ENCODE peak calls at places on chromosomes 12 and 14, in ten cellular contexts. Z, R, N, T, F, J, U, P, E and S are unnamed samples.

GRCh38 chr12:126157575-126157966 is 1092.3 kb downstream of the AACS start:
- DNase-seq in P (no peak), R (no peak), J (no peak), E (no peak), F (no peak), Z (no peak), N (no peak), T (peak; percentile 68), U (no peak), S (no peak)

GRCh38 chr12:105425263-105426174 is 95.0 kb downstream of the C12orf75 start:
- DNase-seq in F (no peak), R (no peak), E (no peak), P (no peak), U (no peak), J (no peak), N (no peak), Z (no peak), T (no peak), S (no peak)

GRCh38 chr12:89506050-89506449 is 18.5 kb downstream of the GALNT4 start:
- DNase-seq in T (no peak), J (no peak), R (no peak), N (no peak), F (no peak), P (no peak), U (no peak), E (no peak), Z (no peak), S (no peak)

GRCh38 chr14:30940886-30941285 is 66.5 kb downstream of the COCH start:
- DNase-seq in F (no peak), E (no peak), R (no peak), P (no peak), N (no peak), J (no peak), Z (no peak), T (no peak), U (no peak), S (no peak)

GRCh38 chr14:34484726-34485125 is 22.7 kb upstream of the SPTSSA start:
- DNase-seq in P (no peak), N (no peak), Z (no peak), F (no peak), U (no peak), E (no peak), R (no peak), T (no peak), J (no peak), S (no peak)

GRCh38 chr14:23568600-23569310 is 1.2 kb upstream of the AP1G2 start:
- DNase-seq in J (no peak), F (no peak), U (no peak), Z (no peak), T (no peak), E (no peak), R (peak; percentile 61), N (peak; percentile 42), P (no peak), S (no peak)

GRCh38 chr14:70600382-70601157 is at the start of gene MED6:
- DNase-seq in T (peak; percentile 94), J (peak; percentile 91), P (peak; percentile 69), E (peak; percentile 82), Z (peak; percentile 89), F (peak; percentile 95), U (peak; percentile 92), R (peak; percentile 98), N (peak; percentile 97), S (peak; percentile 95)

GRCh38 chr14:90409209-90409730 is 12.4 kb downstream of the CALM1 start:
- DNase-seq in N (no peak), F (peak; percentile 50), E (no peak), J (peak; percentile 23), P (peak; percentile 87), Z (peak; percentile 17), R (no peak), T (peak; percentile 33), U (no peak), S (no peak)

GRCh38 chr12:4107436-4107878 is 166.1 kb upstream of the CCND2 start:
- DNase-seq in T (peak; percentile 23), R (no peak), E (peak; percentile 26), F (no peak), U (peak; percentile 81), N (peak; percentile 83), P (no peak), Z (no peak), J (peak; percentile 7), S (peak; percentile 77)

GRCh38 chr12:20593611-20594010 is 101.5 kb upstream of the SLCO1C1 start:
- DNase-seq in U (no peak), J (no peak), Z (no peak), T (no peak), F (no peak), P (no peak), R (no peak), E (no peak), N (no peak), S (no peak)

GRCh38 chr12:49304161-49304560 is 9.2 kb downstream of the PRPH start:
- DNase-seq in R (peak; percentile 17), N (no peak), T (no peak), F (no peak), P (no peak), E (no peak), Z (no peak), J (no peak), U (no peak), S (no peak)

GRCh38 chr14:76181546-76181945 is 29.8 kb downstream of the GPATCH2L start:
- DNase-seq in U (no peak), F (no peak), Z (no peak), N (no peak), T (no peak), J (no peak), E (no peak), R (no peak), P (no peak), S (no peak)

GRCh38 chr12:107761502-107761904 is 566 bp upstream of the PRDM4 start:
- DNase-seq in Z (no peak), T (no peak), P (no peak), U (no peak), J (no peak), E (no peak), F (peak; percentile 27), N (no peak), R (peak; percentile 42), S (no peak)

GRCh38 chr12:1552171-1552570 is 42.2 kb downstream of the FBXL14 start:
- DNase-seq in Z (no peak), J (no peak), P (no peak), U (no peak), N (no peak), F (no peak), E (no peak), T (no peak), R (no peak), S (no peak)

GRCh38 chr12:108939594-108939993 is 59.7 kb downstream of the DAO start:
- DNase-seq in J (no peak), R (no peak), U (peak; percentile 31), F (no peak), P (no peak), E (peak; percentile 34), N (peak; percentile 45), Z (no peak), T (no peak), S (peak; percentile 19)

GRCh38 chr14:29925106-29925722 is 2.4 kb downstream of the PRKD1 start:
- DNase-seq in F (no peak), Z (no peak), N (no peak), U (no peak), E (no peak), T (no peak), P (no peak), R (no peak), J (no peak), S (no peak)